ENCODE peak calls at places on chromosomes 12 and 14, in six cellular contexts. P is GM23338, L is upper lobe of right lung, V is heart right ventricle, N is endodermal cell, G is HCT116. T is an unnamed sample. For H3K27me3, the result is how much of the 10 kb centered on the place peaks cover.

GRCh38 chr14:76908834-76909233 is 82.6 kb downstream of the LRRC74A start:
- DNase-seq in L (no peak), V (no peak), N (no peak), P (no peak), G (no peak), T (no peak)

GRCh38 chr12:11827096-11827841 is 177.8 kb downstream of the ETV6 start:
- DNase-seq in N (peak), L (no peak), P (peak), V (no peak), G (no peak), T (no peak)

GRCh38 chr14:37553935-37554550 is 41.0 kb downstream of the FOXA1 start:
- DNase-seq in N (no peak), P (no peak), G (no peak), L (no peak), V (no peak), T (no peak)

GRCh38 chr12:50088577-50089335 is 3.6 kb downstream of the SMARCD1 start:
- DNase-seq in G (peak), P (peak), V (no peak), L (no peak), N (peak), T (no peak)

GRCh38 chr12:121576851-121577391 is 3.9 kb downstream of the KDM2B start:
- DNase-seq in G (no peak), N (peak), V (no peak), P (peak), L (no peak), T (peak)

GRCh38 chr14:76924363-76925151 is 98.3 kb downstream of the LRRC74A start:
- DNase-seq in V (no peak), L (no peak), G (no peak), P (peak), N (peak), T (no peak)

GRCh38 chr14:50038398-50039119 is 77.8 kb downstream of the VCPKMT start:
- DNase-seq in P (peak), L (no peak), N (peak), V (no peak), G (no peak), T (no peak)

GRCh38 chr12:102702447-102703114 is 214.5 kb downstream of the PAH start:
- DNase-seq in L (no peak), P (peak), G (peak), N (peak), V (no peak), T (peak)

GRCh38 chr14:36454599-36455240 is 65.3 kb downstream of the NKX2-1 start:
- DNase-seq in V (no peak), N (no peak), L (no peak), G (no peak), P (no peak), T (no peak)

GRCh38 chr14:36450550-36450949 is 69.5 kb downstream of the NKX2-1 start:
- DNase-seq in N (peak), G (no peak), L (no peak), P (peak), V (no peak), T (no peak)

GRCh38 chr14:36452850-36453249 is 67.2 kb downstream of the NKX2-1 start:
- DNase-seq in P (no peak), V (no peak), N (no peak), G (no peak), L (no peak), T (no peak)

GRCh38 chr14:36451346-36452065 is 68.5 kb downstream of the NKX2-1 start:
- DNase-seq in G (no peak), L (peak), N (no peak), V (no peak), P (no peak), T (no peak)

GRCh38 chr14:36449903-36450302 is 70.1 kb downstream of the NKX2-1 start:
- DNase-seq in L (no peak), P (no peak), G (no peak), V (no peak), N (no peak), T (no peak)
- TF ChIP-seq CTCF in L (no peak), P (no peak), G (no peak), V (no peak), N (no peak), T (no peak)

DNA sequence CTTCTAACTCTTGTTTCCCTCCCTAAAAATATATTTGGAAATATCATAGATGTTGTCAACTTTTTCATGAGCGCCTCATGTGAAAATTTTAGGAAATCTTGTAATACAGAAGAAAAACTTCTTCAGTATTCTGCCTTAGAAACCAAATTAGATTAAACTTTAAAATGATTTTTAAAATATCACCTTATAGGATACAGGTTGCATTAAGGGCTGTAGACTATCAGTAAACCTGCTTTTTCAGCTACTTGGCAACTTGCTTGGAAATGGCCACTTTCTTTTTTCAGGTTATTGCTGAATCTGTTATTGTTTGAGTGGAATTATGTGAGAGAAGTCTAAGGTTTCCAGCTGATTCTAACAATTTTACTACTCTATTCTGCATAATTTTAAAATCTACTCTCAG is 9.1 kb downstream of the EID3 start:
- DNase-seq in L (no peak), V (no peak), N (no peak), P (no peak), G (no peak), T (no peak)
- H3K27me3 ChIP-seq in L (under half), V (under half), N (under half), P (under half), G (under half), T (under half)

GRCh38 chr14:53714495-53715389 is 241.9 kb downstream of the BMP4 start:
- DNase-seq in G (no peak), V (no peak), L (no peak), P (no peak), N (no peak), T (no peak)
- H3K4me3 ChIP-seq in G (no peak), V (peak), L (peak), P (no peak), N (no peak), T (no peak)

GRCh38 chr12:74538491-74539258 is 1.0 kb downstream of the ATXN7L3B start:
- DNase-seq in G (no peak), N (no peak), P (no peak), L (no peak), V (no peak), T (no peak)
- TF ChIP-seq CTCF in G (no peak), N (no peak), P (no peak), L (no peak), V (no peak), T (no peak)

GRCh38 chr12:57892232-57892987 is 45.9 kb upstream of the CTDSP2 start:
- DNase-seq in P (no peak), V (no peak), N (peak), L (no peak), G (no peak), T (no peak)

GRCh38 chr12:57894577-57895292 is 46.6 kb upstream of the ATP23 start:
- DNase-seq in N (peak), L (no peak), V (no peak), G (no peak), P (no peak), T (no peak)

GRCh38 chr12:57891639-57892228 is 45.2 kb upstream of the CTDSP2 start:
- DNase-seq in V (no peak), L (no peak), G (no peak), P (no peak), N (no peak), T (no peak)

GRCh38 chr12:57895337-57896138 is 45.8 kb upstream of the ATP23 start:
- DNase-seq in P (no peak), V (no peak), N (peak), L (no peak), G (no peak), T (no peak)

DNA sequence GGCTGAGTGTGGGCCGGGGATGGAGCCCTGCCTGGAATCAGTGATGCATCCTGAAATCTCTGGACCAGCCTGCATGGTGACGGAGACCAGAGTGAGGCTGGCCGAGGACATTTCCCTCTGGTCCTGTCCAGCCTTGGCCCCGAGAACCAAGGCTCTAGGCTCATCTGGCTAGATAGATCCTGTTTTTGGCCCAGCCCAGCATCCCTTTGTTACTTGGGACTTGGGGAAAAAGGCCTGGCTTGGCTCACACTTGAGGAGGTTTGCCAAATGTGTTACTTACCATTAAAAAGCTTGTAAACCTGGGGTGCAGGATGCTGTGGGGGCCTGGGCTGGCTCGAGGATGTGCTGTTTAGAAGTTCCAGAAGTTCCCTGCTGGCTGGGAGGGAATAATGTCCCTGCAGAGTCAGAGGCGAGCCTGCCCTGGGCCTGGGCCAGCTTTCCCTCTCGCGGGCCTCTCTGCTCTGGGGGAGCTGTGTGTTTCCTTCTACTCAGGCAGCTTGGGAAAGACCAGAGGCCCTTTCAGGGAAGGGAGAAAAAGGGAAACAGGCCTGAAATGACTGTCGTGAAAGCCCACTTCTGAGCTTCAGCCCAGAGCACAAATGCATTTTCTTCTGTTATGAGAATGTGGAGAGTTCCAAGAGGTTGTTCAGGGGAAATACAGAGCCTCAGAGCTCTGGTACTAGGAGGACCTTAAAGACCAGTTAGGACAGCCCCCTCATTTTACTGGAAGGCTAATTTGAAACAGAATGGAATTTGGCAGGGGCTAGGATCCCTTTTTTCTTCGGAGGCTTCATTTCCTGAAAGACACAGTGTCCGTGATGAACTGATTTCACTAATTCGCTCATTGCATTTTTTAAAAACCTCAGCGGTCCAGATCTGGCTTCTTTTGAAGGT is 47.2 kb upstream of the CTDSP2 start:
- DNase-seq in P (peak), N (peak), G (no peak), L (peak), V (peak), T (peak)
- H3K27me3 ChIP-seq in P (under half), N (under half), G (under half), L (under half), V (under half), T (under half)

DNA sequence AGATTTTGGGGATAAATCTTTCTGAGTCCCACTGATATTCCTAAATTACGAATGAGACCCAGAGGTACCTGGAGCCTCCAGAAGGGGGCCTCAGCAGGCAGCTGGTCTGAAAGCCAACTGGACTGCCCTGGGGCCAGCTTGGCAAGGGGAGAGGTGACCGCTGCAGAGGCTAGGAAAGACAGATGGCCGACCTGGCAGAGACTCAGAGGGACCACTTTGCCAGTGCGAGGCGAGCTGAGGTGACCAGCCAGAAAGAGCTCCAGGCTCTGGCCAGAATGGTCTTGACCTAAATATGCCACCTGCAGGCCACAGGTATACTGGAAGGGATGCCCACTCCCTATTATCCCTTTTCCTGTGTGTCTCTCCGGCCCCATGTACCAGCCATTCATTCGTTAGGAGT is 256.8 kb upstream of the GARIN6 start:
- DNase-seq in N (peak), P (peak), V (no peak), G (no peak), L (no peak), T (no peak)
- H3K4me3 ChIP-seq in N (no peak), P (no peak), V (no peak), G (no peak), L (no peak), T (no peak)

GRCh38 chr12:54762390-54762789 is 91.9 kb upstream of the MUCL1 start:
- DNase-seq in V (no peak), N (no peak), P (no peak), G (no peak), L (no peak), T (no peak)
- TF ChIP-seq CTCF in V (no peak), N (no peak), P (no peak), G (no peak), L (no peak), T (no peak)

GRCh38 chr14:98474900-98475299 is 797.1 kb downstream of the BCL11B start:
- DNase-seq in P (no peak), L (no peak), V (no peak), G (no peak), N (no peak), T (no peak)

DNA sequence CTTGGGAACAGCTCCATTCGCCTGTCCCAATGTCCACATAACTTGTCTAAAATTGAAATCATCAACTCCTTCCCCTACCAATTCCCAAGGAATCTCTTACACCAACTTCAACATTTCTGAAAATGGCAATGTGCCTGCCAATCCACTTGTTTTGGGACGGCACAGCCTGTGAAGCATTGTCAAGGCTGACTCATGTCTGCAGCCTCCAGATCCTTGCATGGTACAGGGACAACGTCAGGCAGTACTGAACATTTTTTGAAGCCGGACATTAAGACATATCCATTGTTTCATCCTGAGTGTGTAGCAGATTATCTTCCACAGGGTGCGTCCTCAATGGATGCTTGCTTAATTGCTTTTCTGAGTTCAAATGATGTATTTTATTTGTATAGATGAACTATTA is 794.1 kb downstream of the BCL11B start:
- DNase-seq in L (no peak), G (no peak), N (no peak), P (no peak), V (no peak), T (no peak)
- H3K27me3 ChIP-seq in L (under half), G (under half), N (under half), P (under half), V (under half), T (under half)

T was measured in tibial nerve.